ENCODE peak calls at places on chromosomes 5 and 9, in ten cellular contexts. M is activated B cell treated with CpG ODN at 0.5 μM for 24 hours; F is frontal cortex; R is substantia nigra; I is activated T-helper 1 cell treated with anti-CD3 and anti-CD28 coated beads, Interleukin-12 subunit alpha, Interleukin-12 subunit beta, Interleukin-2, Interleukin-4 antibody, amounts not matched to agents 30 ng/mL and 10 ng/mL and 1 ng/mL, durations not matched to agents 14 hours and 24 hours and 36 hours; Z is NCI-H774; B is fibroblast of mammary gland; T is astrocyte; W is NCI-H1694; H is A673. V is an unnamed sample.
A peak's percentile ranks its signal among the peaks of the same experiment; 100 is the strongest.

GRCh38 chr5:112921031-112921832 is 795 bp downstream of the REEP5 start:
- DNase-seq in W (peak; percentile 38), H (peak; percentile 85), F (peak; percentile 75), I (peak; percentile 46), Z (peak; percentile 37), R (peak; percentile 48), T (peak; percentile 53), B (peak; percentile 70), M (peak; percentile 61), V (peak; percentile 54)

GRCh38 chr9:105127863-105128220 is 116.6 kb upstream of the SLC44A1 start:
- DNase-seq in R (no peak), B (no peak), M (no peak), I (peak; percentile 73), F (no peak), H (no peak), T (peak; percentile 80), Z (no peak), W (no peak), V (peak; percentile 75)

GRCh38 chr5:111563041-111563822 is 50.9 kb upstream of the STARD4 start:
- DNase-seq in F (no peak), Z (no peak), B (peak; percentile 81), W (no peak), M (no peak), H (no peak), I (no peak), R (no peak), T (peak; percentile 99), V (no peak)

GRCh38 chr5:1446602-1447343 is 1.5 kb upstream of the SLC6A3 start:
- DNase-seq in I (no peak), W (no peak), F (no peak), T (no peak), B (no peak), M (no peak), Z (no peak), R (no peak), H (no peak), V (no peak)

GRCh38 chr5:143562935-143563334 is 159.4 kb upstream of the NR3C1 start:
- DNase-seq in R (no peak), M (no peak), W (no peak), H (no peak), F (no peak), I (no peak), B (peak; percentile 85), T (peak; percentile 93), Z (peak; percentile 31), V (no peak)

GRCh38 chr9:18438300-18438925 is 35.5 kb upstream of the ADAMTSL1 start:
- DNase-seq in H (peak; percentile 4), M (no peak), B (peak; percentile 41), T (peak; percentile 41), I (no peak), F (no peak), R (peak; percentile 62), Z (no peak), W (no peak), V (no peak)

GRCh38 chr5:78295035-78295961 is 800 bp upstream of the AP3B1 start:
- DNase-seq in B (no peak), Z (peak; percentile 24), R (peak; percentile 67), I (peak; percentile 16), M (peak; percentile 56), H (peak; percentile 10), F (no peak), T (peak; percentile 3), W (peak; percentile 51), V (peak; percentile 54)

GRCh38 chr9:91077624-91078023 is 276.0 kb downstream of the SYK start:
- DNase-seq in W (no peak), H (no peak), R (no peak), T (no peak), B (no peak), M (no peak), Z (no peak), I (no peak), F (no peak), V (no peak)

GRCh38 chr9:93946338-93946712 is 8.8 kb downstream of the BARX1 start:
- DNase-seq in Z (no peak), B (no peak), T (no peak), F (no peak), W (no peak), R (no peak), I (no peak), M (no peak), H (no peak), V (no peak)

GRCh38 chr5:119328753-119329602 is 26.8 kb upstream of the TNFAIP8 start:
- DNase-seq in H (no peak), T (peak; percentile 75), R (no peak), W (no peak), F (no peak), M (no peak), Z (no peak), I (peak; percentile 52), B (peak; percentile 46), V (peak; percentile 73)